ENCODE peak calls at places on chromosome 11, in eight cellular contexts. F is H1, P is SK-N-SH, V is Panc1, L is HCT116, G is breast epithelium, Y is endothelial cell of umbilical vein, B is transverse colon. C is an unnamed sample. For H3K9me3, the result is how much of the 10 kb centered on the place peaks cover.

GRCh38 chr11:16180868-16181267 is 175.5 kb downstream of the SOX6 start:
- DNase-seq in F (no peak), P (no peak), V (no peak), L (no peak), G (no peak), Y (no peak), B (no peak), C (no peak)

GRCh38 chr11:65781152-65781961 is 581 bp upstream of the AP5B1 start:
- DNase-seq in F (peak), P (peak), V (no peak), L (no peak), G (no peak), Y (peak), B (peak), C (peak)

GRCh38 chr11:119782673-119783072 is 53.7 kb upstream of the NECTIN1 start:
- DNase-seq in F (no peak), P (no peak), V (no peak), L (no peak), G (no peak), Y (no peak), B (no peak), C (peak)

GRCh38 chr11:128544625-128545024 is 42.7 kb downstream of the ETS1 start:
- DNase-seq in F (no peak), P (no peak), V (no peak), L (no peak), G (no peak), Y (peak), B (no peak), C (no peak)

GRCh38 chr11:82631722-82632630 is 101.7 kb downstream of the FAM181B start:
- DNase-seq in F (no peak), P (no peak), V (no peak), L (no peak), G (no peak), Y (no peak), B (no peak), C (no peak)

GRCh38 chr11:116981216-116981887 is 116.9 kb downstream of the SIK3 start:
- DNase-seq in F (no peak), P (no peak), V (no peak), L (no peak), G (no peak), Y (no peak), B (no peak), C (peak)

GRCh38 chr11:69306821-69307220 is 12.9 kb downstream of the MYEOV start:
- DNase-seq in F (no peak), P (no peak), V (no peak), L (no peak), G (no peak), Y (no peak), B (no peak), C (no peak)

GRCh38 chr11:117443269-117444186 is 115.9 kb downstream of the CEP164 start:
- DNase-seq in F (peak), P (peak), V (no peak), L (no peak), G (no peak), Y (no peak), B (peak), C (peak)

GRCh38 chr11:102666331-102666957 is 39.1 kb downstream of the MMP27 start:
- DNase-seq in F (no peak), P (peak), V (peak), L (peak), G (no peak), Y (peak), B (peak), C (no peak)

GRCh38 chr11:65381721-65382035 is 768 bp downstream of the SLC25A45 start:
- DNase-seq in F (no peak), P (no peak), V (peak), L (peak), G (peak), Y (no peak), B (no peak), C (no peak)

GRCh38 chr11:94664336-94664735 is 97.2 kb downstream of the PIWIL4 start:
- DNase-seq in F (no peak), P (no peak), V (no peak), L (peak), G (no peak), Y (peak), B (no peak), C (no peak)

GRCh38 chr11:67354314-67355022 is 1.1 kb upstream of the POLD4 start:
- DNase-seq in F (no peak), P (no peak), V (peak), L (peak), G (no peak), Y (peak), B (peak), C (peak)

GRCh38 chr11:120228794-120229384 is 11.1 kb upstream of the POU2F3 start:
- DNase-seq in F (no peak), P (peak), V (no peak), L (no peak), G (no peak), Y (no peak), B (no peak), C (no peak)

GRCh38 chr11:47305734-47306483 is 36.0 kb downstream of the MADD start:
- DNase-seq in F (no peak), P (no peak), V (no peak), L (no peak), G (peak), Y (no peak), B (no peak), C (no peak)

GRCh38 chr11:121067453-121067852 is 33.6 kb upstream of the TECTA start:
- DNase-seq in F (no peak), P (no peak), V (no peak), L (no peak), G (no peak), Y (peak), B (no peak), C (no peak)

GRCh38 chr11:76551400-76551799 is 106.6 kb downstream of the EMSY start:
- DNase-seq in F (no peak), P (no peak), V (no peak), L (no peak), G (no peak), Y (peak), B (no peak), C (no peak)

GRCh38 chr11:11461473-11461872 is 108.4 kb upstream of the CSNK2A3 start:
- DNase-seq in F (no peak), P (no peak), V (no peak), L (no peak), G (no peak), Y (no peak), B (no peak), C (no peak)

GRCh38 chr11:5803982-5804381 is 4.7 kb upstream of the OR52N2 start:
- DNase-seq in F (no peak), P (no peak), V (no peak), L (no peak), G (no peak), Y (no peak), B (no peak), C (no peak)

GRCh38 chr11:11843233-11843632 is 1.5 kb downstream of the USP47 start:
- DNase-seq in F (no peak), P (no peak), V (no peak), L (no peak), G (no peak), Y (peak), B (no peak), C (no peak)

GRCh38 chr11:5335166-5335565 is 8.2 kb downstream of the OR51B5 start:
- DNase-seq in F (no peak), P (no peak), V (no peak), L (no peak), G (no peak), Y (no peak), B (no peak), C (no peak)

GRCh38 chr11:1341928-1342524 is 32.6 kb upstream of the TOLLIP start:
- DNase-seq in F (no peak), P (no peak), V (no peak), L (no peak), G (no peak), Y (no peak), B (no peak), C (no peak)

GRCh38 chr11:13983081-13983751 is 20.7 kb downstream of the SPON1 start:
- DNase-seq in F (no peak), P (no peak), V (no peak), L (no peak), G (no peak), Y (no peak), B (peak), C (no peak)

GRCh38 chr11:20451568-20451967 is 64.1 kb downstream of the PRMT3 start:
- DNase-seq in F (no peak), P (no peak), V (no peak), L (no peak), G (no peak), Y (no peak), B (no peak), C (no peak)

GRCh38 chr11:68436985-68437926 is 23.3 kb upstream of the PPP6R3 start:
- DNase-seq in F (no peak), P (no peak), V (peak), L (no peak), G (no peak), Y (peak), B (no peak), C (no peak)

GRCh38 chr11:1360181-1360834 is 29.4 kb upstream of the BRSK2 start:
- DNase-seq in F (no peak), P (peak), V (no peak), L (no peak), G (no peak), Y (no peak), B (no peak), C (no peak)

GRCh38 chr11:60939828-60940227 is 12.1 kb downstream of the SLC15A3 start:
- DNase-seq in F (no peak), P (no peak), V (no peak), L (no peak), G (no peak), Y (no peak), B (no peak), C (no peak)

GRCh38 chr11:66562275-66562674 is 6.1 kb downstream of the CTSF start:
- DNase-seq in F (no peak), P (no peak), V (no peak), L (no peak), G (no peak), Y (no peak), B (no peak), C (no peak)

GRCh38 chr11:102306048-102306575 is 11.2 kb upstream of the BIRC3 start:
- DNase-seq in F (no peak), P (peak), V (no peak), L (no peak), G (peak), Y (no peak), B (peak), C (no peak)

GRCh38 chr11:27392715-27393114 is 29.7 kb upstream of the CCDC34 start:
- DNase-seq in F (no peak), P (no peak), V (no peak), L (no peak), G (no peak), Y (peak), B (no peak), C (no peak)

GRCh38 chr11:72333657-72334056 is 89.7 kb upstream of the PHOX2A start:
- DNase-seq in F (peak), P (peak), V (no peak), L (no peak), G (no peak), Y (no peak), B (no peak), C (no peak)

GRCh38 chr11:2289350-2289749 is 12.4 kb downstream of the C11orf21 start:
- DNase-seq in F (no peak), P (no peak), V (no peak), L (no peak), G (no peak), Y (no peak), B (no peak), C (peak)

GRCh38 chr11:128335729-128336128 is 251.6 kb downstream of the ETS1 start:
- DNase-seq in F (no peak), P (no peak), V (no peak), L (no peak), G (no peak), Y (no peak), B (no peak), C (no peak)

GRCh38 chr11:113314389-113315301 is at the start of gene TTC12:
- DNase-seq in F (peak), P (peak), V (peak), L (peak), G (peak), Y (peak), B (peak), C (peak)
- TF ChIP-seq POLR2AphosphoS5 in F (peak), P (peak), V (peak), L (peak), G (peak), Y (peak), B (peak), C (peak)

GRCh38 chr11:32434116-32434386 is 1.3 kb downstream of the WT1 start:
- DNase-seq in F (no peak), P (no peak), V (no peak), L (no peak), G (no peak), Y (no peak), B (no peak), C (no peak)
- H3K9me3 ChIP-seq in F (under half), P (under half), V (under half), L (under half), G (under half), Y (under half), B (under half), C (under half)

DNA sequence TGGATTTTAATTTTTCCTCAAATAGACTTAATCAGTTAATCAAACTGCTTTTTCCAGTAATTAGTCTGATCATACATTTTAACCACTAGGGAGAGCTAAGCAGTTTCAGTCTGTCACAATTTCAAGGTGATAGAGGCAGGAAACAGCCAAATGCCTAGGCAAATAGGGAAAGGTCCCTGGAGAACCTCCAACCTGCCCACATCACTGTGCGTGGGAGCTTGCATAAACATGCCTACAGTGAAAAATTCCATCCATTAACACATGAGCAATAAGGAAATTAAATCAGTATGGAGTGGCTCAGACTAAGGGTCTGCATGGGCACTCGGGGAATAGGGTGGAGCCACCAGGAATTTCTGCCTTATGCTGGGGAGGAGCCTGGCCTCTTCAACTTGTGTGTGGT is 74.6 kb downstream of the AASDHPPT start:
- DNase-seq in F (no peak), P (no peak), V (no peak), L (no peak), G (no peak), Y (no peak), B (no peak), C (no peak)
- H3K27ac ChIP-seq in F (no peak), P (no peak), V (peak), L (no peak), G (peak), Y (no peak), B (no peak), C (no peak)

DNA sequence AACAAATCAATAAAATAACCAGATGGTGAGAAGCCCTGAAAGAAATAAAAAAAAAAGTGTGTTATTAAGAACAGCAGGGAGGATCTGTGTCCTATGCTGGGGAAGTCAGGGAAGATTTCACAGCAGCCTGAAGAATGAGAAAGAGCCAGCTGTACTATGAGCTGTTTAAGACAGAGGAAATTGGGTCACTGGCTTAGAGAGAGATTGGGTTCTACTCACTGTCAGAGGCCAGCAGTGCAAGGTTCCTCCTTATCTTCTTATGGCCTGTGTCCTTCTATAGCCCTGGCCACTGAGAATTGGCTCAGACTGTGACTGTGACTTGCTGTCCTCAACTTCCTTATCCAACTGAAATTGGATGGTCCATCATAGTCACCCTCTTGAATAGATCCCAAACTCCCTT is 54.8 kb upstream of the FDX1 start:
- DNase-seq in F (no peak), P (no peak), V (no peak), L (no peak), G (no peak), Y (no peak), B (no peak), C (no peak)
- TF ChIP-seq POLR2AphosphoS5 in F (no peak), P (no peak), V (no peak), L (no peak), G (no peak), Y (no peak), B (no peak), C (no peak)

GRCh38 chr11:115803341-115803740 is 299.1 kb upstream of the CADM1 start:
- DNase-seq in F (no peak), P (no peak), V (no peak), L (no peak), G (no peak), Y (no peak), B (no peak), C (no peak)

GRCh38 chr11:115802641-115803040 is 298.4 kb upstream of the CADM1 start:
- DNase-seq in F (no peak), P (no peak), V (no peak), L (no peak), G (no peak), Y (no peak), B (no peak), C (no peak)

GRCh38 chr11:115808351-115808940 is 304.2 kb upstream of the CADM1 start:
- DNase-seq in F (no peak), P (no peak), V (no peak), L (no peak), G (no peak), Y (no peak), B (no peak), C (no peak)

DNA sequence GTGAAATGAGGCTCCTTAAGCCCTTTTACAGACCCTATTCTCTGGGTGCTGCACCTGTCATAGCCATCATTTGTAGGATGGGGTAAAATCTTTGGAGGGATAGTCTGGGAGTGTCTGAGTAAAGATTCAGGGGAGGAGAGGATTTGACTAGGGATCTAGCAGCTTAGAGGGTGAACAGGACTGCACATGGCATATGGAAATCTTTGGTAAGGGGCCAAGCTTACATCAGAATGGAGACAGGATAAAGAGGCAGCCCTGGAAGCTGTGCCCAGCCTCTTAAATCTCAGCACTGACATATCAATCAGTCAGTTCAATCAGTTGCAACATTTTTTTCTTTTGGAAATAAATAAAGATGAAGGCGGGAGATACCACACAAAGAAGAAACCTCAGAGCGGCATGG is 301.8 kb upstream of the CADM1 start:
- DNase-seq in F (no peak), P (peak), V (no peak), L (no peak), G (no peak), Y (no peak), B (no peak), C (no peak)
- H3K9me3 ChIP-seq in F (under half), P (under half), V (under half), L (under half), G (under half), Y (under half), B (under half), C (under half)

DNA sequence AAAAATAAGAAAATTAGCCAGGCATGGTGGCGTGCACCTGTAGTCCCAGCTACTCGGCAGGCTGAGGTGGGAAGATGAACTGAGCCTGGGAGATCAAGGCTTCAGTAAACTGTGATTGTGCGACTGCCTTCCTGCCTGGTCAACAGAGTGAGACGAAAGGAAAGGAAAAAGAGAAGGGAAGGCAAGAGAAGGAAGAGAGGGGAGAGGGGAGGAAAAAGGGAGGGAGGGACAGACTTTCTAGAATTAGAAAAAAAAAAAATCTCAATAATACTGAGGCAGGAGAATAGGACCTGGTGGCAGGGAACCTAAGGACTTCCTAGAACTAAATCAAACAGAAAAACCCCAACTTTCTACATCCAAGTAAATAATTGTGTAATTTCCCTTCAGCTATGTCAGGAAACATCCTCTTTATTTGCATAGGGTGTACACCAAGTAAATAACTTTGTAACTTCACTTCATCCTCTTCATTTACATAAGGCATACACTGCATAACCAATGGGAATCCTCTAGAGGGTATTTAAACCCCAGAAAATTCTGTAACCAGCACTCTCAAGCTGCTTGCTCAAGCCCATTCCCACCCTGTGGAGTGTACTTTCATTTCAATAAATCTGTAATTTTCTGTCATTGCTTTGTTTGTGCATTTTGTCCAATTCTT is 8.7 kb downstream of the SBF2 start:
- DNase-seq in F (no peak), P (no peak), V (no peak), L (no peak), G (no peak), Y (no peak), B (no peak), C (no peak)
- H3K27ac ChIP-seq in F (no peak), P (no peak), V (no peak), L (no peak), G (no peak), Y (no peak), B (peak), C (peak)

DNA sequence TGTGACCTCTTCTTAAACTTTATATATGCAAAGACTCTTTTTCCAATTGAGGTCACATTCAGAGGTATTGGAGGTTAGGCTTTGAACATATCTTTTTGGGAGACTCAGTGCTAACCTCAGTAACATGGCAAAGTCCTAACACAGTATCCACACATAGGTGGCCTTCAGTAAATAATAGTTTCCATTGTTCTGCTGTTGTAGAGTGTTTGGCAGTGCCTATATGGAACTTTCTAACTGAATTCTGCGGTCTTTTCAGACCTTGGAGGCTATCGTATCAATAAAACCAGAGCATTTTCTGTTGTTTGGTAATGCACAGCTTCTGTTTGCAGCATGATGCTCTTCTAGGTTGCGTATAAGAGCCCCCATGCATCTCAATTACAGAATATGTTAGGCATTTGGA is 47.0 kb downstream of the LDLRAD3 start:
- DNase-seq in F (no peak), P (no peak), V (no peak), L (no peak), G (no peak), Y (no peak), B (no peak), C (no peak)
- TF ChIP-seq POLR2AphosphoS5 in F (no peak), P (no peak), V (no peak), L (no peak), G (no peak), Y (no peak), B (no peak), C (no peak)

DNA sequence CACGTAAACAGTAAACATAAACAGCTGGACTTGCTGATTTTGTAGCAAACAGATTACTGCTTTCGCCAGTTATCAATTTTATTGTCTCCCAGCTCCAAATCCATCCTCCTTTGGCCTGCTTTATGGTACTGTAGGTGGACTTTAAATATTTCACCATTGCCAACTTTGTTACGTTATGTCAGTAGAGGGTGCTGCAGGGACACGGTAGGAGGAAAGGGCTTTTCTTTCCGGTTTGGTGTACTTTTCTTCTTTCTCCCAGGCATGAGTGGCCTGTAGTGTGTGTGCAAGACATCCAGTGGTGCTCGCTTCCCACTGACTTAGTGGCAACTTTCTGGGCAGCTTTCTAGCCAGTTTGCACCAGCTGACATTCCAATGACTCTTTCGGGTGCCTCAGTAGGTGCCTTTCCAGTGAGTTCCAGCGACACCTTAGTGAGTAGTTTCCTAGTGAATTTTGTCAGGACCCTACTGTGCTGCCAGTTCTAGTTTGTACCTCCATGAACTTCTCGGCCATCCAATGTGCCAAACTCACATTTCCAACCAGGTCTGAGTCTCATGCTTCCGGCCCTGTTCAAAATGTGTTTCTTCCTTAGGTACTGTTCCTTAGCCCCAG is 267.6 kb upstream of the TENM4 start:
- DNase-seq in F (peak), P (peak), V (peak), L (no peak), G (no peak), Y (no peak), B (peak), C (no peak)
- H3K9me3 ChIP-seq in F (under half), P (under half), V (under half), L (under half), G (under half), Y (under half), B (under half), C (under half)

C was measured in spleen.